ENCODE peak calls at places on chromosome 20, in six cellular contexts. R is A549, W is amniotic epithelial cell, D is CD14-positive monocyte, K is HFFc6, Q is astrocyte of the cerebellum. P is an unnamed sample.

GRCh38 chr20:62002882-62003480 is 62.7 kb downstream of the TAF4 start:
- DNase-seq in R (no peak), W (no peak), D (no peak), K (no peak), Q (no peak), P (no peak)

GRCh38 chr20:3420211-3420707 is 12.8 kb upstream of the DNAAF9 start:
- DNase-seq in R (no peak), W (peak; percentile 55), D (peak; percentile 93), K (peak; percentile 58), Q (no peak), P (peak; percentile 58)

GRCh38 chr20:22966787-22967464 is 68.2 kb upstream of the SSTR4 start:
- DNase-seq in R (no peak), W (no peak), D (no peak), K (no peak), Q (no peak), P (no peak)

GRCh38 chr20:17969884-17970409 is 1.1 kb downstream of the MGME1 start:
- DNase-seq in R (peak; percentile 40), W (peak; percentile 62), D (peak; percentile 77), K (peak; percentile 57), Q (no peak), P (no peak)

GRCh38 chr20:61948586-61949362 is 116.9 kb downstream of the TAF4 start:
- DNase-seq in R (no peak), W (no peak), D (no peak), K (no peak), Q (no peak), P (no peak)

GRCh38 chr20:23240519-23240918 is 110.1 kb upstream of the NXT1 start:
- DNase-seq in R (no peak), W (no peak), D (no peak), K (no peak), Q (no peak), P (no peak)

GRCh38 chr20:37643400-37643799 is 50.4 kb upstream of the CTNNBL1 start:
- DNase-seq in R (no peak), W (no peak), D (no peak), K (no peak), Q (no peak), P (peak; percentile 15)

GRCh38 chr20:18728165-18728866 is 85.3 kb upstream of the SCP2D1 start:
- DNase-seq in R (no peak), W (no peak), D (no peak), K (no peak), Q (no peak), P (no peak)

GRCh38 chr20:13455713-13456112 is 183.0 kb downstream of the TASP1 start:
- DNase-seq in R (no peak), W (peak; percentile 34), D (no peak), K (no peak), Q (no peak), P (peak; percentile 46)

GRCh38 chr20:47117789-47118188 is 223.1 kb downstream of the EYA2 start:
- DNase-seq in R (no peak), W (no peak), D (no peak), K (no peak), Q (no peak), P (peak; percentile 34)

GRCh38 chr20:45823949-45824835 is 2.9 kb downstream of the TNNC2 start:
- DNase-seq in R (no peak), W (peak; percentile 45), D (no peak), K (peak; percentile 20), Q (no peak), P (peak; percentile 39)

GRCh38 chr20:31567380-31567720 is 37.7 kb upstream of the ID1 start:
- DNase-seq in R (no peak), W (no peak), D (no peak), K (no peak), Q (no peak), P (no peak)

GRCh38 chr20:24034820-24035219 is 46.2 kb upstream of the GGTLC1 start:
- DNase-seq in R (peak; percentile 32), W (no peak), D (no peak), K (no peak), Q (no peak), P (no peak)

GRCh38 chr20:58309607-58310290 is at the start of gene RAB22A:
- DNase-seq in R (peak; percentile 58), W (peak; percentile 63), D (peak; percentile 83), K (peak; percentile 57), Q (peak; percentile 37), P (peak; percentile 77)

GRCh38 chr20:45306431-45306982 is at the start of gene RBPJL:
- DNase-seq in R (no peak), W (no peak), D (no peak), K (no peak), Q (no peak), P (no peak)

GRCh38 chr20:56418385-56418861 is 6.4 kb downstream of the CASS4 start:
- DNase-seq in R (no peak), W (no peak), D (no peak), K (no peak), Q (no peak), P (no peak)

P was measured in fibroblast of the aortic adventitia.